ENCODE peak calls at places on chromosome 15, in eight cellular contexts. V is neural progenitor cell, R is psoas muscle, Q is fibroblast of lung, I is IMR-90, A is ovary, K is OCI-LY7, T is cardiac muscle cell. S is an unnamed sample.

GRCh38 chr15:70416851-70417250 is 319.1 kb upstream of the TLE3 start:
- DNase-seq in T (no peak), A (no peak), K (no peak), V (no peak), I (no peak), Q (no peak), R (no peak), S (no peak)

GRCh38 chr15:78968539-78969271 is 23.9 kb upstream of the CTSH start:
- DNase-seq in K (no peak), Q (no peak), R (no peak), V (no peak), A (no peak), I (no peak), T (no peak), S (no peak)

GRCh38 chr15:78010112-78010511 is 67.4 kb downstream of the TBC1D2B start:
- DNase-seq in V (no peak), K (no peak), A (no peak), Q (no peak), I (no peak), R (no peak), T (no peak), S (no peak)

GRCh38 chr15:70504305-70504951 is 258.9 kb downstream of the UACA start:
- DNase-seq in A (peak; percentile 77), R (peak; percentile 71), Q (peak; percentile 63), K (peak; percentile 93), I (peak; percentile 55), V (no peak), T (peak; percentile 78), S (peak; percentile 67)

GRCh38 chr15:70437882-70438331 is 325.5 kb downstream of the UACA start:
- DNase-seq in I (no peak), T (no peak), A (no peak), V (peak; percentile 83), Q (no peak), R (no peak), K (no peak), S (peak; percentile 12)

GRCh38 chr15:22888120-22888859 is 49.8 kb downstream of the NIPA2 start:
- DNase-seq in A (no peak), V (no peak), T (peak; percentile 94), I (peak; percentile 99), R (no peak), K (no peak), Q (peak; percentile 97), S (no peak)

GRCh38 chr15:36066757-36067156 is 512.7 kb upstream of the CDIN1 start:
- DNase-seq in K (no peak), A (no peak), I (no peak), Q (no peak), V (peak; percentile 16), R (no peak), T (no peak), S (no peak)

GRCh38 chr15:91988071-91988470 is 134.6 kb downstream of the SLCO3A1 start:
- DNase-seq in R (no peak), I (no peak), Q (no peak), T (no peak), A (no peak), V (no peak), K (no peak), S (no peak)

GRCh38 chr15:101808201-101808600 is 3.8 kb upstream of the OR4F15 start:
- DNase-seq in Q (peak; percentile 49), R (no peak), A (no peak), T (no peak), K (no peak), I (peak; percentile 78), V (no peak), S (no peak)

GRCh38 chr15:100859970-100860828 is 19.4 kb upstream of the ALDH1A3 start:
- DNase-seq in R (no peak), V (no peak), I (no peak), K (no peak), T (no peak), A (no peak), Q (no peak), S (no peak)

GRCh38 chr15:74431645-74432044 is 2.1 kb downstream of the SEMA7A start:
- DNase-seq in K (no peak), T (no peak), Q (no peak), V (no peak), I (no peak), A (no peak), R (no peak), S (no peak)

GRCh38 chr15:55737373-55737772 is 5.6 kb downstream of the PRTG start:
- DNase-seq in I (peak; percentile 5), A (no peak), T (peak; percentile 34), Q (no peak), R (no peak), V (peak; percentile 72), K (no peak), S (no peak)

GRCh38 chr15:41581110-41581509 is 22.1 kb downstream of the TYRO3 start:
- DNase-seq in R (no peak), A (no peak), I (no peak), V (no peak), Q (no peak), K (peak; percentile 54), T (peak; percentile 23), S (no peak)

GRCh38 chr15:33168444-33168843 is 26.1 kb downstream of the FMN1 start:
- DNase-seq in Q (no peak), A (no peak), R (no peak), V (no peak), K (no peak), T (no peak), I (no peak), S (no peak)

GRCh38 chr15:70096215-70096974 is 1.3 kb downstream of the TLE3 start:
- DNase-seq in Q (peak; percentile 55), I (peak; percentile 56), V (no peak), T (peak; percentile 50), A (peak; percentile 79), R (peak; percentile 51), K (peak; percentile 67), S (peak; percentile 82)

GRCh38 chr15:71595846-71596553 is 214.4 kb upstream of the NR2E3 start:
- DNase-seq in R (no peak), A (no peak), I (peak; percentile 21), K (no peak), Q (no peak), V (no peak), T (peak; percentile 21), S (no peak)

GRCh38 chr15:26394801-26395200 is 378.1 kb downstream of the GABRB3 start:
- DNase-seq in R (no peak), T (no peak), A (no peak), Q (no peak), V (no peak), I (no peak), K (no peak), S (no peak)

GRCh38 chr15:51620647-51621046 is 1.9 kb downstream of the DMXL2 start:
- DNase-seq in A (no peak), K (no peak), R (no peak), Q (no peak), I (no peak), T (no peak), V (no peak), S (no peak)
- H3K4me3 ChIP-seq in A (no peak overlapping the region), K (no peak overlapping the region), R (no peak overlapping the region), Q (no peak overlapping the region), I (no peak overlapping the region), T (peak overlapping the region; percentile 66), V (peak overlapping the region; percentile 96), S (no peak overlapping the region)

GRCh38 chr15:75842722-75843617 is at the start of gene UBE2Q2:
- DNase-seq in V (peak; percentile 94), T (peak; percentile 83), R (peak; percentile 82), K (peak; percentile 77), Q (peak; percentile 70), I (peak; percentile 62), A (peak; percentile 85), S (peak; percentile 62)

GRCh38 chr15:75843618-75844610 is 667 bp downstream of the UBE2Q2 start:
- DNase-seq in I (peak; percentile 37), Q (peak; percentile 56), K (peak; percentile 64), A (peak; percentile 83), R (peak; percentile 63), T (peak; percentile 61), V (peak; percentile 74), S (peak; percentile 51)

GRCh38 chr15:75849167-75849566 is 5.9 kb downstream of the UBE2Q2 start:
- DNase-seq in Q (no peak), R (no peak), V (no peak), T (no peak), K (no peak), A (no peak), I (no peak), S (no peak)

GRCh38 chr15:75840659-75841058 is 2.6 kb upstream of the UBE2Q2 start:
- DNase-seq in A (no peak), R (no peak), V (no peak), K (no peak), I (peak; percentile 75), T (peak; percentile 84), Q (peak; percentile 77), S (no peak)

GRCh38 chr15:75844629-75845390 is 1.6 kb downstream of the UBE2Q2 start:
- DNase-seq in V (no peak), K (no peak), T (no peak), Q (no peak), R (no peak), I (no peak), A (no peak), S (no peak)
- H3K4me1 ChIP-seq in V (peaks cover 25% of the 10 kb centered on the region), K (peaks cover 40% of the 10 kb centered on the region), T (peaks cover 46% of the 10 kb centered on the region), Q (peaks cover 7% of the 10 kb centered on the region), R (peaks cover 18% of the 10 kb centered on the region), I (peaks cover 8% of the 10 kb centered on the region), A (peaks cover 8% of the 10 kb centered on the region), S (peaks cover 16% of the 10 kb centered on the region)

DNA sequence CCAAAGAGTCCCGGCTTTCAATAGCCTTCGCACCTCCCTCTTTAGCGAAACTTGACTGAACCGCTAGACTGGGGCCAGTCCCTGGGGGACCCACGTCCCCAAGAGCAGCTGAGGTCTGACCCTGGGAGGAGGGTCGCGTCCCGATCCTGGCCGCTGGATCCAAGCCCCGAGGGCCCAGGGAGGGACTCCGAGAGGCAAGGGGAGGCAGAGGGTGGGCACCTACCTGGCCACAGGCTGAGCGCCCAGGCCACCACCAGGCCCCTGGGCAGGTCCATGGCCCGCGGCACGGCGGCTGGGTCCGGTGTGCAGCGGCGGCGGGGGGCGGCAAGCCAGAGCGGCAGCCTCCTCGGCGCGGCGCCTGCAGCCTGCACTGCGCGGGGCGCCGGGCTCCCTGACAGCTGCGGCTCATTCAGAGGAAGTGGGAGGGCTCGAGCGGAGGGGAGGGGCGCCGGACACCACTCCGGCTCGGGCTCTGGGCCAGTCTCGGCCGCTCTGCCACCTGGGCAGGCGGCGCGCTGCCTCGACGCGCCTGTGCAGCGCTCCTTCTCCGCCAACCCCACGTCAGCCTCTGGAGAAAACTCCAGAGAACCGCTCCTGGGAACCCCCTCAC is at the start of gene ITGA11:
- DNase-seq in A (peak; percentile 66), Q (peak; percentile 39), T (peak; percentile 67), K (no peak), V (peak; percentile 90), I (peak; percentile 34), R (peak; percentile 78), S (peak; percentile 82)
- H3K4me3 ChIP-seq in A (peak within 1 kb of the TSS; percentile 51), Q (peak within 1 kb of the TSS; percentile 40), T (peak within 1 kb of the TSS; percentile 26), K (no peak within 1 kb of the TSS), V (peak within 1 kb of the TSS; percentile 50), I (peak within 1 kb of the TSS; percentile 57), R (peak within 1 kb of the TSS; percentile 66), S (peak within 1 kb of the TSS; percentile 63)

DNA sequence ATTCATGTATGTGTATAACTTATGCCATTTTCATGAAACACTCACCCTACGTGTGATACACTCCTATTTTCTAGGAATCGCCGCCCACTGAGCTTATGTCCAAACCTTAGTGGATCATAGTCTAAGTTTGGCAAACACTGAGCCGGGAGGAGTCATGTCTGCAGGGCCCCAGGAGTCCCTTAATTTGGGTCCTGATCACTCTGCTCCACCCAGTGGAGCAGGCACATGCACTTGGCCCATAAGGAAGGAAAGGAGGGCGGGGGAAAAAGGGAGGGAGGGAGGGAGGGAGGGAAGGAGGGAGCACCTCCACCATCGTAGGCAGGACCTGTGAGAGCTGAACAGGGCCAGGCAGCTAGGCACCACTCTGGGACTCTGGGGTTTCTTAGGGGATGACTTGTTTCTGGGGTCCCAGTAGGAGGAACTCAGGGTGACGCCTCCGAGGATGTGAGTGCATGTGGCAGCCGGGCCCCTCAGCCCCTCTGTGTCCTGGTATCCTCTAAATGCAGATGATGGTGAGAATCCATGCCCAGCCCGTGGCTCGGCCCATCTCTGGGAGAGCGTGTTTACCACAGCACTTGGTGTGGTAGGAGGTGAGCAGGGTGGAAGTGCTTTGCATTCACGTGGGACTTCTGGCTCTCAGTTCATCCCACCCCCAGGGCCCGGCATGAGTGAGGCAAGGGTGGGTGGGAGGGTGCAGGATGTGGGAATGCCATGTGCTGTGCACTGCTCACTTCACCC is 109.4 kb downstream of the KLF13 start:
- DNase-seq in T (no peak), V (no peak), K (peak; percentile 38), A (no peak), I (no peak), R (no peak), Q (no peak), S (peak; percentile 75)
- H3K4me1 ChIP-seq in T (peaks cover 6% of the 10 kb centered on the region), V (peaks cover 1% of the 10 kb centered on the region), K (peaks cover 66% of the 10 kb centered on the region), A (peaks cover 2% of the 10 kb centered on the region), I (peaks cover 20% of the 10 kb centered on the region), R (peaks cover 5% of the 10 kb centered on the region), Q (peaks cover 20% of the 10 kb centered on the region), S (peaks cover 14% of the 10 kb centered on the region)

S was measured in tibial artery.